ENCODE peak calls at places on chromosomes 2 and 18, in five cellular contexts. U is stomach, O is uterus, E is adrenal gland, W is right lobe of liver. V is an unnamed sample.

GRCh38 chr2:54377901-54378493 is 78.1 kb upstream of the SPTBN1 start:
- DNase-seq in W (no peak), O (no peak), U (no peak), E (no peak), V (no peak)

GRCh38 chr18:77108821-77109692 is 23.5 kb downstream of the MBP start:
- DNase-seq in W (no peak), U (no peak), E (peak; percentile 48), O (no peak), V (no peak)

GRCh38 chr2:230160112-230160660 is 59.6 kb downstream of the SP110 start:
- DNase-seq in U (peak; percentile 59), O (peak; percentile 25), E (peak; percentile 70), W (peak; percentile 53), V (peak; percentile 44)

GRCh38 chr2:44010266-44010665 is 14.5 kb upstream of the LRPPRC start:
- DNase-seq in W (no peak), E (no peak), U (no peak), O (no peak), V (no peak)

GRCh38 chr2:189860161-189860560 is 75.9 kb downstream of the PMS1 start:
- DNase-seq in W (no peak), O (no peak), U (no peak), E (no peak), V (no peak)

GRCh38 chr18:57789105-57789504 is 14.0 kb downstream of the ATP8B1 start:
- DNase-seq in W (no peak), O (no peak), E (no peak), U (no peak), V (no peak)

GRCh38 chr2:163808406-163808805 is 72.6 kb upstream of the FIGN start:
- DNase-seq in E (no peak), U (no peak), W (no peak), O (no peak), V (no peak)

GRCh38 chr18:73254564-73254963 is 386.8 kb upstream of the NETO1 start:
- DNase-seq in O (no peak), W (no peak), E (no peak), U (no peak), V (no peak)

GRCh38 chr2:158994920-158995676 is 26.7 kb downstream of the TANC1 start:
- DNase-seq in E (no peak), U (no peak), W (no peak), O (no peak), V (no peak)

GRCh38 chr2:55862673-55863390 is 60.8 kb downstream of the EFEMP1 start:
- DNase-seq in E (peak; percentile 63), O (peak; percentile 56), U (peak; percentile 33), W (no peak), V (peak; percentile 25)

GRCh38 chr2:98757904-98758421 is 27.0 kb upstream of the MGAT4A start:
- DNase-seq in O (peak; percentile 53), W (peak; percentile 39), E (peak; percentile 89), U (peak; percentile 70), V (peak; percentile 54)

GRCh38 chr18:69889009-69889408 is 58.7 kb downstream of the CD226 start:
- DNase-seq in E (no peak), W (no peak), O (no peak), U (no peak), V (no peak)

DNA sequence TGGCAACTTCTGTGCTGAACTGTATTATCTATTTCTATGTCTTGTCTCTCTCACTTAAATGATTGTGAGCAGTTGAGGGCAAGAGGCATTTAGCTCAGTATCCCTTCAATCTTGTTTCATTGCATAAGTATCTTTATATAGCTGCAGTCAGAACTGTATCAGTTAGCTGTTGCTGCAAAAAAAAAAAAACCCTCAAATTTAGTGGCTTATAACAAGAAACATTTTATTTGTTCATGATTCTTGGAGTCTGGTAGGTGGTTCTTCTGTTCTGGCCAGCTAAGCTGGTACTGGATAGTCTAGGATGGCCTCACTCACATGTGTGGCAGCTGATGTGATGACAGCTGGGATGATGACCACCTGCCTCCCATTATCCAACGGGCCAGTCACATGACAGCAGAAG is 67.7 kb downstream of the SLC4A3 start:
- DNase-seq in E (no peak), U (no peak), W (no peak), O (no peak), V (no peak)
- TF ChIP-seq POLR2A in E (no peak), U (no peak), W (no peak), O (no peak), V (no peak)

GRCh38 chr2:187567126-187567525 is 12.9 kb upstream of the TFPI start:
- DNase-seq in W (no peak), U (no peak), O (no peak), E (no peak), V (no peak)
- TF ChIP-seq POLR2A in W (no peak), U (no peak), O (no peak), E (no peak), V (no peak)

DNA sequence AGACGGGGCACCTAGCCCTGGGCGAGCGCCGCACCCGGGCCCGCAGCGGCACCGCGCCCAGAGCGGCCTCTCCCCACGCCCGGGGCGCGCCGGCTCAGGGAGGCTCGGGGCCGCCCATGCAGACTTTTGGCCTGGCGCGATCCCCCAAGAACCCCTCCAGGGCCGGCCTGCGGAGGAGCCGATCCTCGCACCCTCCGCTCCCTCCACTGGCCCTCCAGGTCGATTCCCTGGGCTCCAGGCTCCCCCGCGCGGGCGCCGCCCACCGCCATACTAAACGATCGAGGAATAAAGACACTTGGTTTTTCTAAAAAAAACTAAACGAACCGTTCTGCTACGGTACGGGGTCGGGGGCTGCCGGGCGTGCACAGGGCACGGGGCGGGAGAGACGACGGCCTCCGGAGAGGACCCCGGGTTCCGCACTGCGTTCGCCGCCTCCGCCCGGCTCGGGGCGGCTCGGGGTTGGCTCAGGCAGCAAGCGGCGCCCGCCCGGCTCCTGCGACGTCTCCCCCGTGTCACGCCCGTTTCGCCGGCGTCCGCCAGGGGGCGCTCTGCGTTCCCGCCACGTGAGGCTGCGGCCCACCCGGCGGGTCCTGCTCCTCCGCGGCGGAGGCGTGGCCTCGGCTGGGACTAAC is 366 bp upstream of the KHK start:
- DNase-seq in U (peak; percentile 97), O (peak; percentile 98), E (peak; percentile 97), W (peak; percentile 96), V (peak; percentile 98)
- TF ChIP-seq POLR2A in U (no peak), O (peak; percentile 61), E (peak; percentile 87), W (peak; percentile 58), V (peak; percentile 44)

DNA sequence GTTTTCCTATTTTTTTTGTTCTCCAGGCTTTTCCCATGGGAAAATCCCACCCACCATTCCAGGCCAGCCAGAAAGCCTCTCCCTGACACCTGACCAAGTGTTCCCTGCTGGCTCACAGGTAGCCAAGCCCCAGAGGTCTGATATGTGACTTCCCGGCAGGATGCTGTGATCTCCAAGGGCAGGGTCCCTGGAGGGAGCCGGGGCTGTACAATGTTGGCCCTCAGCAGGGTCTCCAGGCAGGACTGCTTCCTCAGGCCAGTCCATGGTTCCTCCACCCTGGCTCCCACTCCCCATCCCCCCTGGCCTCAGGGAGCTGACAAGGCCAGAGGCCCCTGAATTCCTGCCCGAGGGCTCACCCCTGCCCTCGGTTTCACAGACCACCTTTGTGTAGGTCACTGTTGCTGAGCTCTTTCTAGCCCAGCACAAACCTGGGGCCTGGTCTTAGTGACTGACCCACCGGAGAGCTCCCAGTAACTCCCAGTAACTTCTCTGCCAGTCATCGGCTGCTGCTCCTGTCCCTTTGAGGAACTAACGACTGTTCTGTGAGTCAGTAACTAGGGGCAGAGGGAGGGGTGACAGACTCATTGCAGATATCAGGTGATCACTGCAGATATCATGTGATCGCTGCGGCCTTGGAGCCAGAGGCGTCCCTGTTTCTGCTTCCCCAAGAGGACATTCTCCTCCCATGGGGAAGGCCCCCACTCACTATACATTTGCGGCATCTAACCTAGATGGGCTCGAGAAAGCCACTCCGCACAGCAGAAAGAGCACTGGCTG is 38.7 kb downstream of the SDC1 start:
- DNase-seq in E (peak; percentile 93), O (no peak), W (peak; percentile 49), U (peak; percentile 56), V (peak; percentile 89)
- TF ChIP-seq POLR2A in E (peak; percentile 92), O (no peak), W (peak; percentile 77), U (no peak), V (peak; percentile 26)

GRCh38 chr18:54529444-54529843 is 61.6 kb upstream of the DYNAP start:
- DNase-seq in U (no peak), E (no peak), W (no peak), O (no peak), V (no peak)
- TF ChIP-seq POLR2A in U (no peak), E (no peak), W (no peak), O (no peak), V (no peak)

V was measured in H54.